ENCODE peak calls at places on chromosomes 13 and 19, in six cellular contexts. N is stimulated activated CD8-positive, alpha-beta memory T cell treated with anti-CD3 and anti-CD28 coated beads, Interleukin-15, amount 100 ng/mL, for 24 hours; P is iPS-NIHi11; A is A549; C is germinal center; Z is brain microvascular endothelial cell. F is an unnamed sample.

GRCh38 chr13:45702088-45702487 is at the start of gene CBY2:
- DNase-seq in A (no peak), N (no peak), P (no peak), C (no peak), Z (no peak), F (no peak)

GRCh38 chr13:35704331-35704730 is 227.8 kb upstream of the MAB21L1 start:
- DNase-seq in Z (no peak), A (no peak), N (no peak), P (no peak), C (no peak), F (no peak)

GRCh38 chr13:32837973-32838940 is 178.0 kb upstream of the KL start:
- DNase-seq in C (no peak), P (no peak), A (no peak), Z (no peak), N (no peak), F (no peak)

GRCh38 chr13:43285891-43286602 is 262.7 kb downstream of the DNAJC15 start:
- DNase-seq in A (no peak), P (no peak), N (no peak), Z (peak), C (no peak), F (no peak)

GRCh38 chr13:100540621-100541020 is 48.0 kb downstream of the GGACT start:
- DNase-seq in P (no peak), A (no peak), N (no peak), Z (peak), C (no peak), F (no peak)

GRCh38 chr19:8468761-8469458 is 24.1 kb downstream of the HNRNPM start:
- DNase-seq in Z (no peak), A (no peak), N (no peak), P (no peak), C (no peak), F (no peak)

GRCh38 chr13:109654341-109655205 is 131.8 kb downstream of the IRS2 start:
- DNase-seq in P (no peak), Z (no peak), N (no peak), A (no peak), C (no peak), F (no peak)

GRCh38 chr19:5031231-5032100 is 62.6 kb downstream of the KDM4B start:
- DNase-seq in A (peak), N (peak), Z (peak), C (peak), P (peak), F (no peak)

GRCh38 chr13:110449225-110450015 is 112.1 kb downstream of the RAB20 start:
- DNase-seq in P (no peak), Z (no peak), N (no peak), C (no peak), A (no peak), F (no peak)

GRCh38 chr13:90427322-90428272 is 919.9 kb upstream of the MIR17HG start:
- DNase-seq in P (no peak), Z (no peak), C (no peak), A (no peak), N (no peak), F (no peak)

GRCh38 chr19:47658431-47659383 is 49.8 kb downstream of the BICRA start:
- DNase-seq in N (no peak), A (no peak), P (no peak), Z (peak), C (no peak), F (no peak)

GRCh38 chr13:102729560-102730275 is 34.9 kb upstream of the METTL21C start:
- DNase-seq in A (peak), P (no peak), C (no peak), Z (peak), N (no peak), F (no peak)

GRCh38 chr19:35095667-35096368 is 19.8 kb upstream of the FXYD3 start:
- DNase-seq in Z (no peak), P (no peak), A (no peak), N (no peak), C (no peak), F (no peak)

GRCh38 chr13:24270639-24271131 is 38.7 kb upstream of the C1QTNF9 start:
- DNase-seq in Z (peak), P (no peak), A (no peak), N (no peak), C (peak), F (no peak)

GRCh38 chr19:44356383-44357111 is at the start of gene ZNF112:
- DNase-seq in Z (peak), N (no peak), C (no peak), P (peak), A (peak), F (peak)

GRCh38 chr13:64457976-64458375 is 2772.2 kb downstream of the PCDH9 start:
- DNase-seq in N (no peak), C (no peak), Z (no peak), P (no peak), A (no peak), F (no peak)

GRCh38 chr19:51472607-51473006 is 5.7 kb upstream of the CEACAM18 start:
- DNase-seq in N (no peak), A (no peak), C (no peak), P (no peak), Z (no peak), F (no peak)

GRCh38 chr19:21758296-21758695 is 9.1 kb downstream of the ZNF100 start:
- DNase-seq in P (no peak), C (no peak), N (no peak), A (no peak), Z (no peak), F (no peak)

GRCh38 chr13:110685305-110685704 is 20.6 kb downstream of the CARS2 start:
- DNase-seq in A (no peak), Z (peak), P (no peak), N (no peak), C (no peak), F (no peak)

GRCh38 chr13:47087841-47088240 is 191.0 kb upstream of the HTR2A start:
- DNase-seq in P (no peak), N (no peak), C (no peak), A (no peak), Z (peak), F (no peak)

GRCh38 chr19:16856091-16856490 is 26.9 kb downstream of the SIN3B start:
- DNase-seq in P (no peak), C (no peak), Z (no peak), A (no peak), N (no peak), F (no peak)

F was measured in HCT116.